ENCODE peak calls at places on chromosome 17, in ten cellular contexts. K is activated CD4-positive, alpha-beta T cell treated with anti-CD3 and anti-CD28 coated beads for 4 hours; P is HFFc6; D is EL; V is mammary epithelial cell; X is H1; L is NCI-H226; R is AML-193; M is stimulated activated CD4-positive, alpha-beta T cell treated with anti-CD3 and anti-CD28 coated beads, TNF-alpha, amount 100 ng/mL, for 4 hours; O is anterior cingulate cortex. C is an unnamed sample.

GRCh38 chr17:61570118-61570517 is 20.9 kb downstream of the NACA2 start:
- DNase-seq in K (no peak), P (no peak), D (peak; percentile 23), V (no peak), X (no peak), L (no peak), R (peak; percentile 50), M (no peak), O (no peak), C (no peak)

GRCh38 chr17:67385122-67385988 is 8.3 kb downstream of the PITPNC1 start:
- DNase-seq in K (no peak), P (no peak), D (no peak), V (no peak), X (no peak), L (no peak), R (no peak), M (no peak), O (no peak), C (no peak)

GRCh38 chr17:29591737-29592624 is 951 bp upstream of the ANKRD13B start:
- DNase-seq in K (peak; percentile 78), P (peak; percentile 50), D (peak; percentile 84), V (peak; percentile 63), X (peak; percentile 100), L (peak; percentile 94), R (peak; percentile 83), M (peak; percentile 63), O (peak; percentile 84), C (peak; percentile 81)

GRCh38 chr17:78346605-78347250 is 13.1 kb downstream of the SOCS3 start:
- DNase-seq in K (no peak), P (peak; percentile 27), D (peak; percentile 25), V (peak; percentile 54), X (no peak), L (no peak), R (no peak), M (no peak), O (no peak), C (no peak)

GRCh38 chr17:67322039-67322787 is 44.2 kb downstream of the PSMD12 start:
- DNase-seq in K (no peak), P (no peak), D (no peak), V (peak; percentile 8), X (no peak), L (peak; percentile 8), R (no peak), M (no peak), O (no peak), C (no peak)

GRCh38 chr17:78253946-78254672 is 22.7 kb downstream of the TMEM235 start:
- DNase-seq in K (peak; percentile 79), P (peak; percentile 53), D (peak; percentile 78), V (peak; percentile 67), X (peak; percentile 94), L (peak; percentile 82), R (peak; percentile 78), M (peak; percentile 63), O (peak; percentile 77), C (peak; percentile 95)

GRCh38 chr17:78993981-78994671 is 14.4 kb upstream of the LGALS3BP start:
- DNase-seq in K (no peak), P (no peak), D (no peak), V (no peak), X (no peak), L (no peak), R (no peak), M (no peak), O (no peak), C (peak; percentile 76)

GRCh38 chr17:76271669-76272540 is 6.8 kb downstream of the UBALD2 start:
- DNase-seq in K (peak; percentile 76), P (no peak), D (no peak), V (no peak), X (peak; percentile 67), L (no peak), R (no peak), M (peak; percentile 73), O (no peak), C (peak; percentile 88)

GRCh38 chr17:43175213-43176118 is 4.5 kb downstream of the NBR1 start:
- DNase-seq in K (no peak), P (peak; percentile 82), D (peak; percentile 86), V (peak; percentile 26), X (no peak), L (no peak), R (no peak), M (no peak), O (no peak), C (no peak)

GRCh38 chr17:31581022-31581483 is 189.6 kb downstream of the RAB11FIP4 start:
- DNase-seq in K (no peak), P (peak; percentile 83), D (peak; percentile 96), V (peak; percentile 83), X (no peak), L (peak; percentile 99), R (peak; percentile 52), M (no peak), O (peak; percentile 63), C (no peak)

GRCh38 chr17:41629316-41629715 is 4.9 kb upstream of the KRT17 start:
- DNase-seq in K (no peak), P (no peak), D (no peak), V (no peak), X (no peak), L (no peak), R (no peak), M (no peak), O (no peak), C (no peak)

GRCh38 chr17:76036497-76037380 is 9.6 kb upstream of the EVPL start:
- DNase-seq in K (no peak), P (no peak), D (no peak), V (no peak), X (no peak), L (no peak), R (no peak), M (no peak), O (no peak), C (no peak)

GRCh38 chr17:5419959-5420653 is at the start of gene RPAIN:
- DNase-seq in K (peak; percentile 80), P (peak; percentile 76), D (peak; percentile 89), V (no peak), X (peak; percentile 87), L (peak; percentile 86), R (peak; percentile 76), M (peak; percentile 70), O (peak; percentile 92), C (peak; percentile 97)

GRCh38 chr17:80531400-80531799 is 13.2 kb upstream of the RPTOR start:
- DNase-seq in K (no peak), P (no peak), D (no peak), V (no peak), X (no peak), L (no peak), R (no peak), M (no peak), O (no peak), C (no peak)

GRCh38 chr17:77444653-77445029 is 303.9 kb downstream of the SEC14L1 start:
- DNase-seq in K (no peak), P (peak; percentile 48), D (no peak), V (no peak), X (no peak), L (no peak), R (no peak), M (no peak), O (no peak), C (no peak)

GRCh38 chr17:36544320-36545092 is at the start of gene GGNBP2:
- DNase-seq in K (peak; percentile 87), P (peak; percentile 91), D (peak; percentile 95), V (peak; percentile 91), X (peak; percentile 95), L (peak; percentile 86), R (peak; percentile 93), M (peak; percentile 92), O (peak; percentile 87), C (peak; percentile 84)

GRCh38 chr17:73747221-73748002 is 103.2 kb upstream of the SDK2 start:
- DNase-seq in K (no peak), P (no peak), D (no peak), V (no peak), X (no peak), L (no peak), R (no peak), M (no peak), O (no peak), C (no peak)

GRCh38 chr17:82317394-82318168 is at the start of gene CD7:
- DNase-seq in K (peak; percentile 74), P (no peak), D (no peak), V (no peak), X (no peak), L (no peak), R (no peak), M (no peak), O (no peak), C (no peak)

GRCh38 chr17:33178641-33179040 is 114.5 kb downstream of the ASIC2 start:
- DNase-seq in K (no peak), P (no peak), D (no peak), V (no peak), X (no peak), L (peak; percentile 47), R (no peak), M (no peak), O (no peak), C (no peak)

GRCh38 chr17:49964539-49965521 is 4.2 kb upstream of the DLX4 start:
- DNase-seq in K (no peak), P (no peak), D (no peak), V (no peak), X (peak; percentile 76), L (no peak), R (no peak), M (no peak), O (no peak), C (no peak)

C was measured in lower leg skin.